ENCODE peak calls at places on chromosomes 6 and 20, in eight cellular contexts. V is DMS 273 treated with DMSO at 0.1 percent for 48 hours, C is T-helper 2 cell, O is neural progenitor cell, Q is GOT3, N is lung, D is heart right ventricle, I is GM04504. U is an unnamed sample.

GRCh38 chr6:139777202-139777970 is 402.9 kb upstream of the CITED2 start:
- DNase-seq in Q (no peak), N (no peak), D (no peak), V (no peak), I (no peak), O (peak), C (no peak), U (no peak)

GRCh38 chr20:38123021-38123587 is 42.0 kb downstream of the TGM2 start:
- DNase-seq in O (peak), N (peak), C (no peak), I (no peak), D (peak), V (no peak), Q (no peak), U (no peak)

GRCh38 chr6:136465766-136466303 is 84.4 kb downstream of the MAP7 start:
- DNase-seq in N (no peak), Q (no peak), V (no peak), D (no peak), I (no peak), C (no peak), O (no peak), U (no peak)

GRCh38 chr6:55898342-55898741 is 23.0 kb upstream of the BMP5 start:
- DNase-seq in D (no peak), I (no peak), V (no peak), C (no peak), Q (no peak), O (no peak), N (no peak), U (no peak)

GRCh38 chr6:89239338-89239737 is 22.2 kb upstream of the GABRR1 start:
- DNase-seq in I (no peak), V (no peak), D (no peak), Q (no peak), N (no peak), O (no peak), C (no peak), U (no peak)

GRCh38 chr6:96286503-96286902 is 235.1 kb upstream of the UFL1 start:
- DNase-seq in I (no peak), N (no peak), D (no peak), V (no peak), C (no peak), Q (no peak), O (no peak), U (no peak)

GRCh38 chr6:19812512-19813119 is 24.6 kb upstream of the ID4 start:
- DNase-seq in C (no peak), N (no peak), D (no peak), Q (no peak), V (no peak), I (peak), O (peak), U (no peak)

GRCh38 chr6:90249458-90249857 is 47.2 kb downstream of the BACH2 start:
- DNase-seq in V (no peak), I (no peak), O (no peak), D (no peak), N (no peak), C (no peak), Q (no peak), U (no peak)

GRCh38 chr20:17226410-17227198 is at the start of gene PCSK2:
- DNase-seq in O (peak), I (peak), N (peak), C (no peak), Q (peak), V (peak), D (peak), U (peak)

GRCh38 chr20:50541606-50542041 is 31.4 kb downstream of the PTPN1 start:
- DNase-seq in O (no peak), D (no peak), C (no peak), N (peak), Q (no peak), V (no peak), I (no peak), U (no peak)

GRCh38 chr20:48791666-48792071 is 36.1 kb downstream of the PREX1 start:
- DNase-seq in C (no peak), Q (no peak), O (no peak), V (no peak), I (peak), N (no peak), D (no peak), U (no peak)

GRCh38 chr6:52929321-52930164 is 20.0 kb upstream of the GSTA3 start:
- DNase-seq in I (peak), C (no peak), O (no peak), Q (no peak), V (no peak), N (peak), D (no peak), U (no peak)

GRCh38 chr6:37493047-37493995 is 6.4 kb downstream of the CCDC167 start:
- DNase-seq in C (no peak), N (no peak), D (no peak), O (no peak), V (no peak), I (no peak), Q (no peak), U (no peak)

GRCh38 chr6:129546702-129547101 is 163.3 kb downstream of the ARHGAP18 start:
- DNase-seq in D (no peak), Q (no peak), N (no peak), C (no peak), V (no peak), I (no peak), O (no peak), U (no peak)

GRCh38 chr6:37700266-37700973 is 2.7 kb upstream of the MDGA1 start:
- DNase-seq in O (no peak), C (no peak), Q (no peak), V (no peak), N (no peak), D (no peak), I (no peak), U (no peak)

GRCh38 chr6:113920663-113921267 is 50.2 kb downstream of the HDAC2 start:
- DNase-seq in V (no peak), I (no peak), Q (no peak), N (no peak), D (no peak), C (no peak), O (no peak), U (no peak)

GRCh38 chr6:41449399-41450245 is 96.6 kb upstream of the FOXP4 start:
- DNase-seq in V (no peak), N (no peak), I (no peak), O (no peak), C (no peak), D (no peak), Q (no peak), U (peak)

GRCh38 chr6:6696867-6697531 is 108.5 kb downstream of the LY86 start:
- DNase-seq in V (peak), O (peak), C (no peak), Q (no peak), N (peak), I (no peak), D (peak), U (peak)

GRCh38 chr6:121767254-121767653 is 331.8 kb downstream of the GJA1 start:
- DNase-seq in V (no peak), D (no peak), C (no peak), O (no peak), I (no peak), Q (no peak), N (no peak), U (no peak)

GRCh38 chr6:3318226-3318625 is 59.5 kb downstream of the PSMG4 start:
- DNase-seq in O (no peak), Q (no peak), C (no peak), D (no peak), N (no peak), V (no peak), I (no peak), U (no peak)

GRCh38 chr6:47362857-47363461 is 53.3 kb upstream of the TNFRSF21 start:
- DNase-seq in V (no peak), D (no peak), Q (no peak), C (no peak), O (no peak), I (no peak), N (no peak), U (no peak)

GRCh38 chr20:47205577-47206123 is 150.8 kb downstream of the ZMYND8 start:
- DNase-seq in D (peak), I (peak), O (peak), C (no peak), N (peak), V (peak), Q (no peak), U (peak)

GRCh38 chr20:36066777-36067176 is 87.8 kb upstream of the EPB41L1 start:
- DNase-seq in N (no peak), Q (no peak), O (no peak), I (no peak), C (no peak), D (no peak), V (no peak), U (no peak)

GRCh38 chr6:139240161-139241010 is 51.4 kb downstream of the TXLNB start:
- DNase-seq in V (peak), D (no peak), I (peak), C (no peak), O (no peak), Q (no peak), N (no peak), U (no peak)

GRCh38 chr20:45407067-45407745 is 883 bp upstream of the DBNDD2 start:
- DNase-seq in Q (no peak), N (no peak), I (no peak), V (no peak), O (peak), C (no peak), D (peak), U (peak)

GRCh38 chr6:162728177-162728571 is 400 bp downstream of the PACRG start:
- DNase-seq in N (no peak), D (no peak), V (no peak), C (no peak), I (no peak), O (peak), Q (no peak), U (no peak)

GRCh38 chr6:39389372-39389767 is 66.9 kb upstream of the KCNK16 start:
- DNase-seq in N (no peak), V (no peak), Q (no peak), C (no peak), D (no peak), O (peak), I (no peak), U (no peak)

GRCh38 chr20:33796263-33796906 is 14.8 kb upstream of the CHMP4B start:
- DNase-seq in V (no peak), Q (no peak), N (peak), C (no peak), O (no peak), I (no peak), D (no peak), U (no peak)

GRCh38 chr6:25695671-25696070 is 43.7 kb downstream of the SCGN start:
- DNase-seq in N (no peak), D (no peak), O (no peak), Q (no peak), I (no peak), C (no peak), V (no peak), U (no peak)

GRCh38 chr6:402901-403658 is 11.5 kb downstream of the IRF4 start:
- DNase-seq in I (no peak), C (no peak), D (no peak), V (no peak), N (no peak), O (no peak), Q (no peak), U (no peak)

GRCh38 chr6:164415832-164416563 is 893.4 kb downstream of the C6orf118 start:
- DNase-seq in V (no peak), N (no peak), C (no peak), Q (no peak), D (peak), O (peak), I (no peak), U (no peak)

GRCh38 chr20:53691060-53691810 is 97.6 kb upstream of the ZNF217 start:
- DNase-seq in C (no peak), V (no peak), O (no peak), N (no peak), I (no peak), D (no peak), Q (no peak), U (no peak)

GRCh38 chr6:32668226-32668747 is 1.8 kb upstream of the HLA-DQB1 start:
- DNase-seq in C (peak), N (peak), V (no peak), D (peak), I (no peak), Q (no peak), O (peak), U (no peak)

GRCh38 chr6:109964949-109965348 is 13.2 kb upstream of the GPR6 start:
- DNase-seq in D (no peak), Q (no peak), C (no peak), V (no peak), O (no peak), N (no peak), I (no peak), U (no peak)

GRCh38 chr6:21953831-21954801 is 342.7 kb downstream of the PRL start:
- DNase-seq in O (no peak), Q (no peak), N (no peak), C (no peak), D (peak), I (peak), V (peak), U (no peak)

GRCh38 chr20:1062334-1063015 is 55.9 kb upstream of the PSMF1 start:
- DNase-seq in I (no peak), C (no peak), O (no peak), D (no peak), V (no peak), Q (no peak), N (no peak), U (no peak)

GRCh38 chr20:47867831-47868230 is 82.5 kb upstream of the SULF2 start:
- DNase-seq in O (no peak), N (no peak), D (no peak), Q (no peak), I (no peak), V (no peak), C (no peak), U (no peak)

GRCh38 chr6:2942916-2943563 is 28.3 kb downstream of the SERPINB6 start:
- DNase-seq in N (peak), O (no peak), D (no peak), V (no peak), C (no peak), Q (no peak), I (no peak), U (no peak)

GRCh38 chr6:137767931-137768690 is 98.9 kb upstream of the TNFAIP3 start:
- DNase-seq in V (no peak), N (no peak), O (no peak), D (no peak), I (no peak), C (no peak), Q (no peak), U (no peak)

U was measured in left ventricle myocardium superior.